ENCODE peak calls at places on chromosomes 3 and 15, in six cellular contexts. Q is ovary, S is SK-N-SH, G is hepatocyte, Y is endothelial cell of umbilical vein, C is psoas muscle. H is an unnamed sample. For H3K36me3 and H3K9me3, the result is how much of the 10 kb centered on the place peaks cover.

GRCh38 chr15:44370830-44371229 is 56.6 kb upstream of the CTDSPL2 start:
- DNase-seq in Q (no peak), S (no peak), G (no peak), Y (no peak), C (no peak), H (no peak)

GRCh38 chr3:71478568-71478967 is 105.0 kb downstream of the FOXP1 start:
- DNase-seq in Q (no peak), S (no peak), G (no peak), Y (no peak), C (no peak), H (no peak)

GRCh38 chr15:78565951-78566774 is 843 bp downstream of the CHRNA5 start:
- DNase-seq in Q (no peak), S (peak), G (peak), Y (peak), C (no peak), H (peak)

GRCh38 chr3:104279617-104280016 is 1087.1 kb upstream of the ALCAM start:
- DNase-seq in Q (no peak), S (no peak), G (no peak), Y (peak), C (no peak), H (no peak)

GRCh38 chr3:132180337-132180791 is 136.8 kb upstream of the ACP3 start:
- DNase-seq in Q (no peak), S (peak), G (peak), Y (peak), C (no peak), H (peak)

GRCh38 chr15:20341901-20342605 is 199.5 kb downstream of the GOLGA6L6 start:
- DNase-seq in Q (no peak), S (no peak), G (peak), Y (peak), C (peak), H (no peak)

GRCh38 chr3:86929046-86929445 is 61.9 kb downstream of the VGLL3 start:
- DNase-seq in Q (no peak), S (no peak), G (no peak), Y (no peak), C (no peak), H (no peak)

GRCh38 chr3:12758025-12758830 is 831 bp downstream of the TMEM40 start:
- DNase-seq in Q (peak), S (no peak), G (peak), Y (peak), C (peak), H (no peak)

GRCh38 chr3:141051641-141052569 is 758 bp downstream of the SPSB4 start:
- DNase-seq in Q (no peak), S (peak), G (peak), Y (no peak), C (peak), H (no peak)

GRCh38 chr15:82298520-82298919 is 35.9 kb downstream of the SAXO2 start:
- DNase-seq in Q (no peak), S (no peak), G (no peak), Y (no peak), C (no peak), H (peak)

GRCh38 chr15:71627604-71628003 is 182.8 kb upstream of the NR2E3 start:
- DNase-seq in Q (no peak), S (no peak), G (no peak), Y (no peak), C (no peak), H (no peak)

DNA sequence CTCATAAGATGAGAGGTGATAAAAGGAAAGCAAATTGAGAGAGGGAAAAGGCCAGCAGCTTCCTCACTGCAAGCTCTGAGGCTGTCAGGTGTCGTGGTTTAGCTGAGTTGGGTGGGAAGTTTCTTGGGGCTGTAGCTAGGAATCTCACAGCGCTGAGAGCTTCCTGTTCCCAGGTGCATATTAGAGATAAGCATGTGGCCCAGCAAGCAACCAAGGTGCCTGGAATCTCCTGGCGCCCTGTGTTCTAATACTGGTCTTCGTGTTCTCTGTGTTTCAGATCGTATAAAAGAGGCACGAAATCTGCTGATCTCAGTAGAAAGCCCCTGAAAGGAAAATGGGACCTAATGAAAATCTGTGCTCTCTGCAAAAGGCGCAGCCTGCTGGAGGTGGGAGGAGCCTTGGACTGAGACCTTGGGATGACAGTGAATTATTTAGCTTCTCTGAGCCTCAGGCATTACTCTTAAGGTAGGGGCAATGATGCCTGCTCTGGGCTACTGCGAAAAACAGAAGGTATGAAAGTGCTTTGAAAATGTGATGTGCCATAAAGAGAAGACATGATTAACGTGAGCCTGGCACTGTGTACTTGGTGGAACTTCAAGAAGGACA is 499.9 kb downstream of the TBL1XR1 start:
- DNase-seq in Q (no peak), S (no peak), G (peak), Y (no peak), C (no peak), H (no peak)
- H3K4me3 ChIP-seq in Q (no peak), S (no peak), G (no peak), Y (no peak), C (no peak), H (no peak)

DNA sequence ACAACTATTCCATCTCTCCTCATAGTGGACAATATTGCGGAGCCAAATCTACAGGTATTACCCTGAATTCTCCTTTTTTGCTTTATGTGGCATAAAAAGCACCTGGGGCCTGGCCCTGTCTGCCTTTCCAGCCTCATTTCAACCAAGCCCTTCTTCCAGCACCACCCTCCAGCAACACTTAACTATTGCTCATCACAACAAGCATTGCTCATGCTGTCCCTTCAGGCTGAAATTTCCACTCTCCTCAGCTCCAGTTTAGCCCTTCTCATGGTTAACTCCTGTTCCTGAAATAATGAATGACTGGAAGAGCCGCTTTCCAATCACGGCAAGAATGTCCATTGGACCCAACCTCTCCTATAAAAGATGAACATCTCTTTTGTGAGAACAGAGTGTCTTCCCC is 107.4 kb downstream of the P2RY1 start:
- DNase-seq in Q (no peak), S (no peak), G (no peak), Y (no peak), C (no peak), H (no peak)
- H3K36me3 ChIP-seq in Q (under half), S (under half), G (under half), Y (under half), C (under half), H (under half)

DNA sequence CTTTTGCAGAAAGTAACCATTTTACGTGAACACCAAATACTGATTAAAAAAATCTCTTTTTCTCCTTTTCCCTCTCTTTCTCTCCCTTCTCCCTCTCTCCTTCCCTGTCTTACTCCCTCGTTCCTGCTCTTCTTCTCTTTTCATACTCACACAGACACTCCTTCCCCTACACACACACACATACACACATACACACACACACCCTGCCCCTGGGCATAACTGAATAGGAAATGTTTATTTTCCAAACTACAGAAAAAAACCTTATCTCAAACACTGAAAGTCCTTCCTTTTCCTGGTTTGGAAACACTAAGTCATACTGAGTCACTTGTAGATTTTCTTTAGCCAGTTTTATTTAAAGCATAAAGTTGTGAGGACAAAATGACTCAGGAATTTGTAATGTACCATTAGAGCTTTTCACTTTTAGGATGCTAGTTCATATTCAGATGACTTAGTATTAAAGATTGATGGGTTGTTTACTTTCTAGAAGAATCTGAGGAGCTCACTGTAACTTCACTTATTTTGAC is 62.4 kb downstream of the MBNL1 start:
- DNase-seq in Q (no peak), S (no peak), G (peak), Y (peak), C (no peak), H (no peak)
- H3K9me3 ChIP-seq in Q (under half), S (under half), G (under half), Y (under half), C (under half), H (under half)

DNA sequence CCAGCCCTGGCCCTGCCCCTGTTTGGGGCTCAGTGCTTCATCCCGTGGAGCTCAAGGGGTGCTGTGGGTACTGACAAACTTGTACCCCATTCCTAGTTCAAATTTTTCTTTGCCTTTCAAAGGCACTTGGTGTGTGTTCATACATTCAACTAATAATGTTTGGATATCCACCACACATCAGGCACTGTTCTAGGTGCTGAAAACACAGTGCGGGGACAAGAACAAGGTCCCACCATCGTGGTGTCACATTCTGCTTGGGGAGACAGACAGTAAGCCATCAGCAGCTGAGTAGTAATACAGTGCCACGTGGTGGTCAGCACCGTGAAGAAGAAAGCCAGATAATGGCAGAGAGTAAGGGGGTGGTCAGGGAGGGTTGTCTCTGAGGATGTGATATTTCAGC is 32.5 kb downstream of the CRYGS start:
- DNase-seq in Q (no peak), S (no peak), G (no peak), Y (no peak), C (no peak), H (no peak)
- H3K4me3 ChIP-seq in Q (no peak), S (no peak), G (no peak), Y (no peak), C (no peak), H (no peak)

DNA sequence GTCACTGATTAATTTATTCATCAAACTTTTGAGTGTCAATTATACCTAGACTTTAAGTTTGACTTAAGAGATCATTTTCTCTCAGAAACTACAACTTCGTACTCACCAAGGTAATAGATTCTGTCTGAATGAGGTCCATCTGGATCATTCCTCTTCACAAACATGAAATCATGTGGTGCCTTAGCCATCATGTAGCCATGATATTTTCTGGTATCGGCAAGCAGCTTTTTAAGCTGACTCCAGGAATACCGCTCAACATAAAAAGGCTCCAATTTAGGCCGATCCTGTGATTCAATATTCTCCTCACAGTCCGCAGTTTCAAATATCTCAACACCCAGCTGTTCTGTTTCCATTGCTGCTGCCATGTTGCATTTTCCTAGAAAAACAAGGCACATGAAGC is 5.3 kb downstream of the DPP8 start:
- DNase-seq in Q (no peak), S (no peak), G (no peak), Y (no peak), C (no peak), H (no peak)
- H3K36me3 ChIP-seq in Q (under half), S (half or more), G (under half), Y (under half), C (under half), H (under half)

DNA sequence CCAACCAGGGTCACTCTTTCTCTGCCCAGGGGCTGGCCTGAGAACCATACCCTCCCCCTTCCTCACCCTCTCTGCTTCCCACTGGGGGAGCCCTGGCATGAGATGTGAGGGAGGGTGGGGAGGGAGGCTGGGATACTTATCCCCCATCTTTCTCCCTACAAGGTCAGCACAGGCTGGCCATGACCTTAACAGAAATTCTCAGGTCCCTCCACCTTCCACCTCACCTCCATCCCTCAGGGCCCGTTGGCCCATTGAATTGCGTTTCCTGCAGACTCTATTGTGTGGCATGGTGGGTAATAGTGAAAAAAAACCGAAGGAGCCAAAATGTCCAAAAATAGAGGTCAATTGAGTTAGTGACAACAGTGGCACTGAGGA is 159.5 kb downstream of the OR4M2 start:
- DNase-seq in Q (no peak), S (no peak), G (no peak), Y (no peak), C (no peak), H (no peak)
- H3K9me3 ChIP-seq in Q (under half), S (under half), G (under half), Y (under half), C (under half), H (under half)

GRCh38 chr3:177441281-177441812 is 244.1 kb upstream of the TBL1XR1 start:
- DNase-seq in Q (no peak), S (no peak), G (no peak), Y (no peak), C (no peak), H (no peak)
- H3K4me3 ChIP-seq in Q (no peak), S (no peak), G (no peak), Y (no peak), C (no peak), H (no peak)

GRCh38 chr3:156694536-156694935 is 20.1 kb downstream of the TIPARP start:
- DNase-seq in Q (no peak), S (no peak), G (no peak), Y (no peak), C (no peak), H (no peak)
- H3K36me3 ChIP-seq in Q (under half), S (half or more), G (under half), Y (under half), C (under half), H (under half)

DNA sequence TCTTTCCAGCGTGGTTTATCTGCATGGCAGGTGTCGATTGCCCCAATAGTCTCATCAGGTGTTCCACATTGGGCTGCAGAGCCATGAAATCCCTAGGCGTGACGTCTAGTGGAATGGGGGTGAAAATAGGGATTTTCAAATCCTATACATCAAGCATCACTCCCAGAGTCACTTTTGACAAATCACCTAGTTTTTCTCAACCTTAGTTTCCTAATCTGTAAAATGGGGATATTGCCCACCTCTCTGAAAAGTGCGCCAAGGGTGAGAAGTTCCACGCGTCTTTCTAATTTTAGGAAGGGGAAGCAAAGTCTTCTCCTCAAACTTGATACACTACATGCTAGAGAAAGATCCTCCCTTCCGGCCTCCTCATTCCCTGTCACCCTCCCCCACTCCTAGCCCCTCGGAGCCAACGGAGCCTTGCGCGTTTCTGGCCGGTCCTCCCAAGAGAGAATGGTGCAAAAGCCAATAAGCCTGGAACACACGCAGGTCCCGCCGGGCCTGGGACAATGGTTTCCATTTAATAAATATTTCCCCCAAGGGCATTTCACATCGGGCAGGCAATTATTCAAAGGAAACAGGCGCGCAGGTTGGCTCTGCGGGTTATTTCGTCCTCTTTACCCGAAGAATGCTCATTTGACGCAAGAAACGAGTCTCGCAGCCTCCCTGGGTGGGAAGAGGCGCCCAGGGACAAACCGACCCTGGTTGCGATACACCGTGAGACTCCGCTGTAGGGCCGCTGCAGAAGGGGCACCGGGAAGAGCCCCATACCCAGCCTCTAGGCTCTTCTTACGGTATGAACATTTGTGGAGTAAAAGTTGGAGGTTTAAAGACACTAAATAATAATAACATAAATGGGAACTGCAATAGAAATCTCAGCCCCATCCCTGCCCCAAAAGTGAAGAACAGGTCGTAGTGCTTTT is 1.2 kb upstream of the SOX14 start:
- DNase-seq in Q (no peak), S (peak), G (no peak), Y (no peak), C (no peak), H (no peak)
- H3K9me3 ChIP-seq in Q (under half), S (under half), G (under half), Y (under half), C (under half), H (under half)

H was measured in small intestine.